ENCODE peak calls at places on chromosomes 3 and 15, in ten cellular contexts. C, A, R, V, S, Y, W, M, J and H are unnamed samples.

GRCh38 chr3:126439346-126439967 is 36.2 kb downstream of the ZXDC start:
- DNase-seq in C (no peak), A (no peak), R (no peak), V (no peak), S (no peak), Y (no peak), W (no peak), M (no peak), J (no peak), H (no peak)

GRCh38 chr3:194483850-194484249 is 3.0 kb downstream of the ATP13A3 start:
- DNase-seq in C (no peak), A (no peak), R (no peak), V (no peak), S (peak; percentile 45), Y (no peak), W (no peak), M (no peak), J (no peak), H (no peak)

GRCh38 chr3:114179575-114179974 is 723 bp upstream of the DRD3 start:
- DNase-seq in C (peak; percentile 55), A (no peak), R (peak; percentile 15), V (no peak), S (peak; percentile 54), Y (no peak), W (no peak), M (peak; percentile 54), J (no peak), H (no peak)

GRCh38 chr3:171187706-171188290 is 161.3 kb upstream of the SLC2A2 start:
- DNase-seq in C (peak; percentile 43), A (peak; percentile 49), R (peak; percentile 26), V (no peak), S (peak; percentile 55), Y (no peak), W (no peak), M (no peak), J (peak; percentile 26), H (no peak)

GRCh38 chr3:129439381-129439816 is 349 bp downstream of the MBD4 start:
- DNase-seq in C (no peak), A (no peak), R (peak; percentile 25), V (peak; percentile 25), S (peak; percentile 58), Y (peak; percentile 21), W (peak; percentile 29), M (peak; percentile 28), J (peak; percentile 42), H (no peak)

GRCh38 chr3:30934208-30934550 is 39.7 kb upstream of the GADL1 start:
- DNase-seq in C (peak; percentile 21), A (peak; percentile 31), R (no peak), V (no peak), S (peak; percentile 39), Y (no peak), W (no peak), M (peak; percentile 71), J (peak; percentile 6), H (no peak)

GRCh38 chr3:194130807-194131589 is 5.0 kb upstream of the HES1 start:
- DNase-seq in C (no peak), A (no peak), R (peak; percentile 49), V (no peak), S (peak; percentile 93), Y (no peak), W (no peak), M (peak; percentile 74), J (peak; percentile 67), H (no peak)

GRCh38 chr15:66739287-66739686 is 37.3 kb downstream of the SMAD6 start:
- DNase-seq in C (no peak), A (no peak), R (no peak), V (no peak), S (no peak), Y (no peak), W (no peak), M (no peak), J (no peak), H (no peak)

GRCh38 chr3:99925584-99925983 is 107.9 kb downstream of the CMSS1 start:
- DNase-seq in C (peak; percentile 69), A (no peak), R (no peak), V (no peak), S (peak; percentile 96), Y (no peak), W (no peak), M (no peak), J (no peak), H (peak; percentile 15)

GRCh38 chr15:70091649-70092461 is 5.9 kb downstream of the TLE3 start:
- DNase-seq in C (peak; percentile 83), A (no peak), R (no peak), V (no peak), S (peak; percentile 27), Y (no peak), W (no peak), M (peak; percentile 17), J (no peak), H (no peak)

GRCh38 chr3:142501004-142501926 is 53.4 kb upstream of the XRN1 start:
- DNase-seq in C (peak; percentile 58), A (no peak), R (no peak), V (no peak), S (peak; percentile 94), Y (no peak), W (no peak), M (no peak), J (no peak), H (no peak)

GRCh38 chr3:182690163-182690562 is 103.1 kb upstream of the ATP11B start:
- DNase-seq in C (no peak), A (no peak), R (no peak), V (no peak), S (peak; percentile 13), Y (no peak), W (no peak), M (no peak), J (no peak), H (no peak)

GRCh38 chr3:115322901-115323300 is 175.8 kb upstream of the ZBTB20 start:
- DNase-seq in C (no peak), A (no peak), R (no peak), V (no peak), S (no peak), Y (no peak), W (no peak), M (no peak), J (no peak), H (no peak)

GRCh38 chr3:177610677-177611654 is 413.7 kb upstream of the TBL1XR1 start:
- DNase-seq in C (peak; percentile 68), A (no peak), R (peak; percentile 75), V (no peak), S (peak; percentile 54), Y (no peak), W (no peak), M (peak; percentile 95), J (no peak), H (no peak)

GRCh38 chr3:12444582-12445468 is 39.5 kb upstream of the TSEN2 start:
- DNase-seq in C (peak; percentile 94), A (peak; percentile 42), R (no peak), V (no peak), S (peak; percentile 97), Y (no peak), W (no peak), M (no peak), J (no peak), H (peak; percentile 85)

GRCh38 chr3:101128786-101129185 is 135.6 kb upstream of the ABI3BP start:
- DNase-seq in C (no peak), A (no peak), R (no peak), V (no peak), S (peak; percentile 39), Y (no peak), W (no peak), M (no peak), J (no peak), H (no peak)

GRCh38 chr15:48469271-48469670 is 138.0 kb downstream of the DUT start:
- DNase-seq in C (no peak), A (no peak), R (no peak), V (no peak), S (no peak), Y (no peak), W (no peak), M (no peak), J (no peak), H (no peak)

GRCh38 chr15:56528136-56528535 is 63.2 kb upstream of the MNS1 start:
- DNase-seq in C (no peak), A (no peak), R (no peak), V (no peak), S (no peak), Y (no peak), W (no peak), M (no peak), J (no peak), H (no peak)

GRCh38 chr15:32657198-32657886 is 15.8 kb downstream of the SCG5 start:
- DNase-seq in C (no peak), A (no peak), R (peak; percentile 32), V (no peak), S (peak; percentile 48), Y (no peak), W (no peak), M (no peak), J (peak; percentile 23), H (no peak)

GRCh38 chr3:122998206-122998605 is 29.4 kb downstream of the SEMA5B start:
- DNase-seq in C (no peak), A (no peak), R (no peak), V (no peak), S (no peak), Y (no peak), W (no peak), M (no peak), J (no peak), H (no peak)

GRCh38 chr3:144403040-144403457 is 431.4 kb downstream of the DIPK2A start:
- DNase-seq in C (no peak), A (no peak), R (no peak), V (no peak), S (peak; percentile 6), Y (no peak), W (no peak), M (no peak), J (no peak), H (peak; percentile 70)

GRCh38 chr3:152968388-152969024 is 133.6 kb downstream of the P2RY1 start:
- DNase-seq in C (no peak), A (no peak), R (no peak), V (no peak), S (no peak), Y (no peak), W (no peak), M (no peak), J (no peak), H (no peak)

GRCh38 chr3:124832782-124833709 is 54.1 kb downstream of the ITGB5 start:
- DNase-seq in C (peak; percentile 67), A (no peak), R (no peak), V (no peak), S (peak; percentile 94), Y (no peak), W (no peak), M (no peak), J (no peak), H (no peak)

GRCh38 chr15:43440721-43441281 is 52.2 kb downstream of the TP53BP1 start:
- DNase-seq in C (peak; percentile 98), A (peak; percentile 6), R (peak; percentile 56), V (no peak), S (peak; percentile 96), Y (peak; percentile 69), W (no peak), M (peak; percentile 75), J (peak; percentile 56), H (peak; percentile 67)

GRCh38 chr3:19645093-19645492 is 288.9 kb downstream of the EFHB start:
- DNase-seq in C (no peak), A (no peak), R (no peak), V (no peak), S (no peak), Y (no peak), W (no peak), M (no peak), J (peak; percentile 34), H (no peak)

GRCh38 chr15:79539426-79539825 is 107.3 kb downstream of the MINAR1 start:
- DNase-seq in C (no peak), A (no peak), R (peak; percentile 71), V (no peak), S (peak; percentile 18), Y (no peak), W (no peak), M (no peak), J (no peak), H (no peak)

GRCh38 chr3:141255864-141256263 is 24.2 kb downstream of the PXYLP1 start:
- DNase-seq in C (no peak), A (peak; percentile 51), R (no peak), V (no peak), S (peak; percentile 56), Y (no peak), W (no peak), M (no peak), J (no peak), H (no peak)

GRCh38 chr3:138941259-138941885 is 5.6 kb downstream of the FOXL2 start:
- DNase-seq in C (peak; percentile 40), A (peak; percentile 62), R (no peak), V (no peak), S (peak; percentile 61), Y (no peak), W (no peak), M (no peak), J (no peak), H (no peak)